ENCODE peak calls at places on chromosomes 11 and 22, in eight cellular contexts. S is foreskin fibroblast; Q is T-helper 1 cell; F is activated CD8-positive, alpha-beta memory T cell treated with anti-CD3 and anti-CD28 coated beads for 1 hour; L is GM13977; X is small intestine; O is AG09309; U is NCI-H2171. I is an unnamed sample.

GRCh38 chr22:26903030-26903856 is 245.9 kb downstream of the MIAT start:
- DNase-seq in S (no peak), Q (no peak), F (no peak), L (no peak), X (peak; percentile 47), O (no peak), U (no peak), I (no peak)

GRCh38 chr11:59112494-59112893 is 5.5 kb downstream of the FAM111B start:
- DNase-seq in S (no peak), Q (no peak), F (no peak), L (no peak), X (no peak), O (no peak), U (no peak), I (peak; percentile 79)

GRCh38 chr11:67576742-67577475 is 6.7 kb upstream of the GSTP1 start:
- DNase-seq in S (no peak), Q (no peak), F (no peak), L (no peak), X (no peak), O (no peak), U (no peak), I (no peak)

GRCh38 chr22:38881464-38881871 is 9.5 kb upstream of the CBX6 start:
- DNase-seq in S (peak; percentile 84), Q (no peak), F (no peak), L (no peak), X (no peak), O (peak; percentile 67), U (no peak), I (peak; percentile 78)

GRCh38 chr11:31646206-31646605 is 136.6 kb downstream of the ELP4 start:
- DNase-seq in S (no peak), Q (no peak), F (no peak), L (no peak), X (no peak), O (no peak), U (no peak), I (no peak)

GRCh38 chr22:47236718-47237117 is 474.3 kb downstream of the TBC1D22A start:
- DNase-seq in S (no peak), Q (no peak), F (no peak), L (no peak), X (no peak), O (no peak), U (no peak), I (no peak)

GRCh38 chr11:120354068-120354467 is 17.9 kb downstream of the ARHGEF12 start:
- DNase-seq in S (no peak), Q (no peak), F (no peak), L (no peak), X (no peak), O (no peak), U (no peak), I (no peak)

GRCh38 chr11:74593463-74593862 is 1.1 kb downstream of the POLD3 start:
- DNase-seq in S (no peak), Q (no peak), F (no peak), L (no peak), X (no peak), O (no peak), U (no peak), I (no peak)

GRCh38 chr22:43110927-43111623 is 525 bp downstream of the BIK start:
- DNase-seq in S (no peak), Q (no peak), F (peak; percentile 12), L (no peak), X (peak; percentile 70), O (no peak), U (peak; percentile 33), I (no peak)

GRCh38 chr11:75565221-75565814 is 3.3 kb downstream of the SERPINH1 start:
- DNase-seq in S (peak; percentile 90), Q (no peak), F (no peak), L (no peak), X (no peak), O (no peak), U (no peak), I (peak; percentile 82)

GRCh38 chr11:1202776-1203504 is 19.9 kb upstream of the MUC5B start:
- DNase-seq in S (peak; percentile 6), Q (peak; percentile 25), F (no peak), L (peak; percentile 93), X (peak; percentile 38), O (no peak), U (no peak), I (peak; percentile 16)

GRCh38 chr22:24201681-24202590 is 20.6 kb downstream of the SUSD2 start:
- DNase-seq in S (no peak), Q (no peak), F (no peak), L (no peak), X (no peak), O (no peak), U (no peak), I (no peak)

GRCh38 chr11:45818961-45819605 is 14.1 kb downstream of the SLC35C1 start:
- DNase-seq in S (no peak), Q (no peak), F (no peak), L (no peak), X (no peak), O (no peak), U (no peak), I (no peak)

GRCh38 chr22:32218470-32218869 is 13.6 kb upstream of the RFPL2 start:
- DNase-seq in S (no peak), Q (no peak), F (no peak), L (no peak), X (no peak), O (no peak), U (no peak), I (no peak)

I was measured in HCEC 1CT.